ENCODE peak calls at places on chromosomes 16 and 17, in eight cellular contexts. U is left ventricle myocardium inferior, J is tibial nerve, F is Peyer's patch, A is fibroblast of lung, H is cardiac muscle cell, I is foreskin keratinocyte, Z is IMR-90. E is an unnamed sample.
A peak's percentile ranks its signal among the peaks of the same experiment; 100 is the strongest.

GRCh38 chr17:68533887-68534700 is 21.9 kb downstream of the PRKAR1A start:
- DNase-seq in U (no peak), F (no peak), Z (peak; percentile 50), I (no peak), A (peak; percentile 47), H (peak; percentile 47), J (no peak), E (no peak)

GRCh38 chr17:31511176-31511540 is 119.7 kb downstream of the RAB11FIP4 start:
- DNase-seq in F (no peak), Z (no peak), H (no peak), U (no peak), A (no peak), I (no peak), J (no peak), E (peak; percentile 60)

GRCh38 chr17:72974605-72975232 is 117.8 kb downstream of the SLC39A11 start:
- DNase-seq in Z (peak; percentile 83), F (no peak), J (no peak), I (no peak), U (no peak), H (no peak), A (no peak), E (no peak)

GRCh38 chr16:69364088-69364487 is 12.5 kb upstream of the TMED6 start:
- DNase-seq in H (no peak), Z (no peak), F (no peak), A (no peak), I (no peak), J (no peak), U (no peak), E (no peak)

GRCh38 chr17:15444805-15445204 is 22.6 kb downstream of the CDRT4 start:
- DNase-seq in I (no peak), A (peak; percentile 93), J (no peak), U (no peak), H (no peak), Z (no peak), F (no peak), E (no peak)

GRCh38 chr16:85401917-85402766 is 211.0 kb upstream of the GSE1 start:
- DNase-seq in Z (no peak), U (peak; percentile 12), H (no peak), A (no peak), I (no peak), J (peak; percentile 7), F (no peak), E (peak; percentile 51)

GRCh38 chr16:49271363-49271762 is 10.3 kb downstream of the CBLN1 start:
- DNase-seq in J (no peak), U (no peak), Z (no peak), H (no peak), A (no peak), I (no peak), F (no peak), E (no peak)

GRCh38 chr17:48613862-48614694 is 1.0 kb downstream of the HOXB8 start:
- DNase-seq in A (no peak), I (no peak), H (no peak), J (no peak), Z (peak; percentile 31), F (no peak), U (no peak), E (no peak)

GRCh38 chr17:29066053-29066452 is 23.1 kb downstream of the PIPOX start:
- DNase-seq in F (no peak), U (no peak), H (no peak), I (no peak), Z (no peak), J (no peak), A (no peak), E (no peak)

GRCh38 chr17:63333869-63334268 is 112.2 kb downstream of the CYB561 start:
- DNase-seq in A (no peak), J (no peak), H (no peak), I (no peak), Z (no peak), F (no peak), U (no peak), E (no peak)

GRCh38 chr16:27403601-27403992 is 1.6 kb downstream of the IL21R start:
- DNase-seq in A (no peak), Z (no peak), J (no peak), I (no peak), F (no peak), H (no peak), U (no peak), E (no peak)

GRCh38 chr16:86798247-86799041 is 220.1 kb downstream of the FOXL1 start:
- DNase-seq in I (no peak), U (no peak), F (no peak), H (no peak), A (peak; percentile 66), Z (no peak), J (no peak), E (no peak)

GRCh38 chr17:732788-733720 is 658 bp downstream of the TLCD3A start:
- DNase-seq in Z (peak; percentile 37), I (no peak), A (peak; percentile 48), F (no peak), J (no peak), H (peak; percentile 38), U (peak; percentile 36), E (no peak)

GRCh38 chr16:65782537-65783290 is 583.8 kb upstream of the CDH5 start:
- DNase-seq in J (no peak), F (no peak), I (peak; percentile 61), H (peak; percentile 90), A (peak; percentile 95), U (no peak), Z (peak; percentile 55), E (no peak)

GRCh38 chr17:72448019-72448418 is 327.2 kb downstream of the SOX9 start:
- DNase-seq in J (no peak), H (no peak), F (no peak), U (no peak), Z (no peak), A (no peak), I (no peak), E (no peak)

GRCh38 chr16:26598989-26599785 is 467.5 kb upstream of the C16orf82 start:
- DNase-seq in Z (no peak), A (no peak), H (no peak), U (no peak), F (no peak), J (no peak), I (no peak), E (no peak)

GRCh38 chr17:41987642-41988041 is 21.0 kb downstream of the CNP start:
- DNase-seq in A (no peak), Z (no peak), I (no peak), H (peak; percentile 48), F (no peak), U (no peak), J (no peak), E (no peak)

GRCh38 chr16:28925386-28926228 is 569 bp upstream of the RABEP2 start:
- DNase-seq in J (peak; percentile 31), A (peak; percentile 78), F (peak; percentile 71), H (peak; percentile 83), Z (peak; percentile 68), I (peak; percentile 56), U (peak; percentile 87), E (no peak)

GRCh38 chr17:79930786-79931516 is 91.7 kb upstream of the CBX4 start:
- DNase-seq in F (no peak), J (no peak), H (no peak), A (no peak), I (no peak), Z (no peak), U (no peak), E (no peak)

GRCh38 chr16:55100100-55100499 is 169.4 kb downstream of the IRX5 start:
- DNase-seq in F (no peak), A (no peak), J (no peak), H (no peak), Z (no peak), I (no peak), U (no peak), E (no peak)

GRCh38 chr17:75979705-75980187 is 706 bp downstream of the TEN1 start:
- DNase-seq in I (no peak), F (no peak), Z (peak; percentile 79), U (no peak), H (no peak), J (no peak), A (peak; percentile 85), E (no peak)

GRCh38 chr16:89410794-89411309 is 79.5 kb downstream of the ANKRD11 start:
- DNase-seq in J (peak; percentile 52), U (peak; percentile 55), I (no peak), A (peak; percentile 89), H (peak; percentile 91), Z (peak; percentile 86), F (no peak), E (peak; percentile 84)

GRCh38 chr16:49855280-49855821 is 561 bp downstream of the ZNF423 start:
- DNase-seq in I (peak; percentile 29), J (peak; percentile 70), U (peak; percentile 90), A (peak; percentile 78), Z (peak; percentile 31), H (peak; percentile 94), F (peak; percentile 40), E (peak; percentile 92)

GRCh38 chr16:78444-79145 is 570 bp downstream of the MPG start:
- DNase-seq in H (peak; percentile 63), U (peak; percentile 43), I (no peak), Z (peak; percentile 52), A (peak; percentile 58), F (no peak), J (no peak), E (no peak)

GRCh38 chr17:83053779-83054451 is 25.5 kb upstream of the METRNL start:
- DNase-seq in H (no peak), A (no peak), U (peak; percentile 35), Z (no peak), J (peak; percentile 25), F (peak; percentile 43), I (no peak), E (peak; percentile 57)

GRCh38 chr17:60989846-60990245 is 312.2 kb downstream of the BCAS3 start:
- DNase-seq in U (no peak), H (no peak), I (no peak), Z (no peak), J (no peak), F (no peak), A (no peak), E (no peak)
- H3K4me1 ChIP-seq in U (no peaks in the 10 kb centered on the region), H (no peaks in the 10 kb centered on the region), I (no peaks in the 10 kb centered on the region), Z (no peaks in the 10 kb centered on the region), J (no peaks in the 10 kb centered on the region), F (no peaks in the 10 kb centered on the region), A (no peaks in the 10 kb centered on the region), E (no peaks in the 10 kb centered on the region)

GRCh38 chr16:12907670-12908233 is 6.4 kb downstream of the SHISA9 start:
- DNase-seq in F (no peak), J (no peak), H (no peak), I (no peak), A (no peak), U (no peak), Z (no peak), E (no peak)
- TF ChIP-seq CTCF in F (no peak), J (no peak), H (no peak), I (no peak), A (no peak), U (no peak), Z (no peak), E (no peak)

GRCh38 chr16:11674001-11674817 is 6.0 kb downstream of the SNN start:
- DNase-seq in H (no peak), F (no peak), Z (no peak), A (no peak), J (no peak), I (no peak), U (no peak), E (no peak)
- H3K4me1 ChIP-seq in H (peaks cover 13% of the 10 kb centered on the region), F (peaks cover 2% of the 10 kb centered on the region), Z (peaks cover 24% of the 10 kb centered on the region), A (peaks cover 28% of the 10 kb centered on the region), J (peaks cover 91% of the 10 kb centered on the region), I (peaks cover 12% of the 10 kb centered on the region), U (peaks cover 100% of the 10 kb centered on the region), E (no peaks in the 10 kb centered on the region)

DNA sequence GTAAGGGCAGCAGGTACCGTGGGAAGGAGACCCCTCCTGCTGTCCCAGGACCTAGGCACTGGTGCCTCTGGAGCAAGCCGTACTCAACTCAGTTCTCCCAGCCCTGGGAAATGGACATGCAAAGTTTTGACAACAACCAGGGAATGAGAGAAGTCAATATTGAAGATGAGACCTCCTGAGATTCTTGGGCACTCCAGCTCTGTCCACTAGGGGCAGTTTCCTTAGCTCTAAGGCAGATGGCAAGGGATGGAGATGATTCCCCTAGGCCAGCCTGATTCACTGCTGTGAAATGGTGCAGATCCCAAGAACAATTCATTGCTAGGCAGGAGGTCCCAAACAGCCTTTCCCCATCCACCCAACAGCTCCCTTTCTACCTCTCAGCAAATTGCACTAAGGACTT is 20.6 kb upstream of the SDR42E2 start:
- DNase-seq in Z (peak; percentile 7), J (no peak), I (no peak), A (no peak), H (peak; percentile 24), U (no peak), F (no peak), E (no peak)
- TF ChIP-seq CTCF in Z (peak; percentile 30), J (no peak), I (peak; percentile 57), A (peak; percentile 23), H (peak; percentile 56), U (peak; percentile 23), F (peak; percentile 3), E (peak; percentile 30)